ENCODE peak calls at places on chromosome 1, in four cellular contexts. F is HepG2, A is A549, K is GM12878. E is an unnamed sample.

GRCh38 chr1:42674214-42674613 is 8.0 kb upstream of the YBX1 start:
- DNase-seq in A (no peak), F (no peak), K (no peak), E (no peak)

GRCh38 chr1:181777812-181778211 is 283.7 kb downstream of the ZNF648 start:
- DNase-seq in A (no peak), K (no peak), F (no peak), E (no peak)

GRCh38 chr1:161089251-161089924 is at the start of gene NECTIN4:
- DNase-seq in F (no peak), K (no peak), A (no peak), E (peak)

GRCh38 chr1:68269637-68270430 is 37.5 kb upstream of the WLS start:
- DNase-seq in F (no peak), K (no peak), A (peak), E (no peak)

GRCh38 chr1:178506177-178506576 is 6.7 kb upstream of the TEX35 start:
- DNase-seq in A (no peak), K (no peak), F (no peak), E (no peak)

GRCh38 chr1:9270290-9270900 is 22.3 kb upstream of the SPSB1 start:
- DNase-seq in A (no peak), F (no peak), K (no peak), E (no peak)

GRCh38 chr1:55751776-55752175 is 536.6 kb upstream of the USP24 start:
- DNase-seq in A (no peak), F (no peak), K (no peak), E (no peak)

GRCh38 chr1:24688621-24689195 is 45.6 kb downstream of the SRRM1 start:
- DNase-seq in F (peak), K (no peak), A (peak), E (peak)

GRCh38 chr1:212853658-212854057 is 4.4 kb upstream of the FLVCR1 start:
- DNase-seq in K (no peak), A (peak), F (no peak), E (no peak)

GRCh38 chr1:205319081-205320018 is 2.2 kb downstream of the NUAK2 start:
- DNase-seq in A (no peak), F (peak), K (no peak), E (no peak)

GRCh38 chr1:232509570-232509969 is 120.4 kb downstream of the SIPA1L2 start:
- DNase-seq in K (no peak), F (no peak), A (no peak), E (no peak)

GRCh38 chr1:217506878-217507277 is 124.0 kb downstream of the GPATCH2 start:
- DNase-seq in A (no peak), K (no peak), F (no peak), E (no peak)

GRCh38 chr1:159561513-159561912 is 25.7 kb upstream of the OR10J5 start:
- DNase-seq in F (no peak), A (no peak), K (no peak), E (no peak)

GRCh38 chr1:97038410-97038809 is 316.8 kb downstream of the PTBP2 start:
- DNase-seq in A (no peak), K (no peak), F (no peak), E (no peak)

GRCh38 chr1:181557313-181557712 is 74.0 kb downstream of the CACNA1E start:
- DNase-seq in F (no peak), K (no peak), A (no peak), E (no peak)

GRCh38 chr1:11648732-11649158 is 5.5 kb downstream of the FBXO2 start:
- DNase-seq in K (no peak), A (no peak), F (no peak), E (peak)

GRCh38 chr1:1347663-1348419 is 1.4 kb downstream of the DVL1 start:
- DNase-seq in A (no peak), K (no peak), F (peak), E (peak)

GRCh38 chr1:221689138-221689537 is 52.8 kb downstream of the DUSP10 start:
- DNase-seq in F (no peak), K (no peak), A (no peak), E (no peak)

GRCh38 chr1:174445817-174446216 is 1.9 kb upstream of the GPR52 start:
- DNase-seq in A (no peak), K (no peak), F (no peak), E (peak)

DNA sequence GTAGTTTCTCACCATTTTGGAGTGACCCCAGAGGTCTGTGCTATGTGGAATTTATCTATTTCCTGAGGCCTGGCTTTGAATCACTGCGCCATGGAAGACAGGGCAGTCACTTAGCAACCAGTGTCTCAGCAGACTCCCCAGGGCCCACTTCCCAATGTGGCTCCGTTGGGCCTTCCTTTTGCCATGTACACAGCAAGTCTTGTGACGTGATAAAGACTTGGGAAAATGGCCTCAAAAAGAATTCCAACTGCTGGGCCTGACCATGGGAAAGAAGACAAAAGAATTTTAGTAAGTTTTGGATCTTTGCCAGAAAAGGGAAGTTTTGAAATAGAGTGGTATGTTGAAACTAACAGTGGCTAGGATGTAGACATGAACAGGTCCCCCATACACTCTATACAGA is 36.2 kb downstream of the TLR5 start:
- DNase-seq in F (no peak), A (no peak), K (no peak), E (no peak)
- TF ChIP-seq ESRRA in F (no peak), A (no peak), K (no peak), E (no peak)

GRCh38 chr1:45554198-45554597 is 3.6 kb downstream of the AKR1A1 start:
- DNase-seq in K (no peak), F (peak), A (no peak), E (no peak)
- TF ChIP-seq ESRRA in K (no peak), F (no peak), A (no peak), E (no peak)

GRCh38 chr1:84506729-84507453 is 510 bp upstream of the GNG5 start:
- DNase-seq in A (no peak), F (no peak), K (no peak), E (no peak)

GRCh38 chr1:84506002-84506728 is at the start of the genes GNG5 and SPATA1:
- DNase-seq in K (peak), F (peak), A (peak), E (peak)

GRCh38 chr1:84505167-84506001 is 802 bp upstream of the SPATA1 start:
- DNase-seq in F (peak), A (peak), K (no peak), E (no peak)

GRCh38 chr1:84504580-84505021 is 1.6 kb upstream of the SPATA1 start:
- DNase-seq in A (no peak), F (no peak), K (no peak), E (no peak)

GRCh38 chr1:84502892-84503291 is 3.3 kb upstream of the SPATA1 start:
- DNase-seq in F (no peak), A (no peak), K (no peak), E (no peak)
- TF ChIP-seq ESRRA in F (no peak), A (no peak), K (no peak), E (no peak)

GRCh38 chr1:2431503-2431902 is 19.1 kb upstream of the PEX10 start:
- DNase-seq in K (no peak), F (no peak), A (no peak), E (no peak)

GRCh38 chr1:2431095-2431494 is 18.7 kb upstream of the PEX10 start:
- DNase-seq in A (no peak), F (no peak), K (no peak), E (no peak)

GRCh38 chr1:2430592-2430973 is 18.2 kb upstream of the PEX10 start:
- DNase-seq in F (no peak), K (no peak), A (no peak), E (no peak)

GRCh38 chr1:2428490-2428889 is 16.1 kb upstream of the PEX10 start:
- DNase-seq in K (no peak), A (no peak), F (no peak), E (no peak)

GRCh38 chr1:2429780-2430591 is 17.6 kb upstream of the PEX10 start:
- DNase-seq in K (no peak), F (no peak), A (no peak), E (peak)
- TF ChIP-seq ESRRA in K (no peak), F (no peak), A (no peak), E (no peak)